ENCODE peak calls at places on chromosomes 3 and 15, in four cellular contexts. E, U, B and T are unnamed samples.
A peak's percentile ranks its signal among the peaks of the same experiment; 100 is the strongest.

GRCh38 chr3:153927107-153927506 is 194.1 kb upstream of the ARHGEF26 start:
- DNase-seq in E (no peak), U (no peak), B (no peak), T (no peak)

GRCh38 chr15:40769310-40770146 is at the start of gene C15orf62:
- DNase-seq in E (peak; percentile 81), U (peak; percentile 59), B (peak; percentile 68), T (peak; percentile 72)

GRCh38 chr15:70558406-70559222 is 204.7 kb downstream of the UACA start:
- DNase-seq in E (no peak), U (no peak), B (no peak), T (no peak)

GRCh38 chr3:32713181-32713580 is 28.2 kb downstream of the CNOT10 start:
- DNase-seq in E (no peak), U (no peak), B (no peak), T (no peak)

GRCh38 chr3:133441867-133442270 is 42.0 kb downstream of the BFSP2 start:
- DNase-seq in E (no peak), U (peak; percentile 15), B (no peak), T (no peak)

GRCh38 chr15:43168192-43169107 is 16.8 kb upstream of the CCNDBP1 start:
- DNase-seq in E (no peak), U (no peak), B (no peak), T (no peak)

GRCh38 chr3:14434541-14435151 is 32.2 kb downstream of the SLC6A6 start:
- DNase-seq in E (no peak), U (no peak), B (no peak), T (no peak)

GRCh38 chr15:90085565-90085964 is 16.7 kb downstream of the IDH2 start:
- DNase-seq in E (no peak), U (no peak), B (no peak), T (no peak)

GRCh38 chr3:171101982-171102610 is 75.6 kb upstream of the SLC2A2 start:
- DNase-seq in E (no peak), U (no peak), B (no peak), T (no peak)

GRCh38 chr3:185820973-185821758 is 3.7 kb downstream of the IGF2BP2 start:
- DNase-seq in E (no peak), U (no peak), B (no peak), T (no peak)

GRCh38 chr3:14125193-14126016 is 553 bp downstream of the TMEM43 start:
- DNase-seq in E (no peak), U (peak; percentile 46), B (peak; percentile 67), T (peak; percentile 65)